ENCODE peak calls at places on chromosomes 16 and 17, in seven cellular contexts. F is GM23248, B is OCI-LY7, X is hepatocyte, D is mesendoderm, E is neural progenitor cell, W is SK-N-SH. T is an unnamed sample.

GRCh38 chr16:63697736-63698135 is 1424.1 kb downstream of the CDH11 start:
- DNase-seq in E (no peak), W (no peak), F (no peak), X (no peak), B (no peak), D (no peak), T (no peak)

GRCh38 chr16:8088820-8089338 is 501.4 kb downstream of the TMEM114 start:
- DNase-seq in X (no peak), W (no peak), B (no peak), D (no peak), F (no peak), E (no peak), T (no peak)

GRCh38 chr17:28346199-28346580 is 10.6 kb downstream of the TNFAIP1 start:
- DNase-seq in D (peak), X (no peak), E (peak), W (no peak), B (no peak), F (no peak), T (no peak)

GRCh38 chr16:19524866-19525723 is 1.4 kb downstream of the CCP110 start:
- DNase-seq in W (peak), D (peak), E (peak), B (peak), F (no peak), X (peak), T (no peak)

GRCh38 chr17:42387221-42387657 is 1.0 kb downstream of the STAT3 start:
- DNase-seq in X (peak), B (no peak), E (no peak), F (peak), D (no peak), W (peak), T (no peak)

GRCh38 chr16:5062051-5062450 is 3.7 kb downstream of the C16orf89 start:
- DNase-seq in D (no peak), X (no peak), B (no peak), W (no peak), F (no peak), E (no peak), T (no peak)

GRCh38 chr17:1965556-1966273 is 59.4 kb downstream of the RTN4RL1 start:
- DNase-seq in X (no peak), F (no peak), D (no peak), B (no peak), W (no peak), E (no peak), T (no peak)

GRCh38 chr17:5915337-5915736 is 154.8 kb upstream of the WSCD1 start:
- DNase-seq in E (no peak), W (no peak), X (no peak), B (no peak), F (no peak), D (no peak), T (peak)

GRCh38 chr17:68909066-68909465 is 46.1 kb downstream of the ABCA8 start:
- DNase-seq in W (no peak), E (no peak), F (peak), B (peak), X (peak), D (peak), T (peak)

GRCh38 chr17:29566473-29567361 is at the start of gene ABHD15:
- DNase-seq in E (peak), D (peak), B (peak), X (peak), W (peak), F (peak), T (peak)

GRCh38 chr17:50192873-50193274 is 8.6 kb downstream of the COL1A1 start:
- DNase-seq in W (no peak), E (no peak), X (no peak), B (no peak), D (no peak), F (peak), T (no peak)
- H3K4me2 ChIP-seq in W (peak), E (no peak), X (no peak), B (no peak), D (no peak), F (peak), T (no peak)

GRCh38 chr17:4565209-4566141 is 5.1 kb upstream of the GGT6 start:
- DNase-seq in F (peak), W (peak), D (peak), E (peak), B (peak), X (peak), T (peak)
- H3K4me2 ChIP-seq in F (no peak), W (no peak), D (no peak), E (no peak), B (peak), X (no peak), T (peak)

DNA sequence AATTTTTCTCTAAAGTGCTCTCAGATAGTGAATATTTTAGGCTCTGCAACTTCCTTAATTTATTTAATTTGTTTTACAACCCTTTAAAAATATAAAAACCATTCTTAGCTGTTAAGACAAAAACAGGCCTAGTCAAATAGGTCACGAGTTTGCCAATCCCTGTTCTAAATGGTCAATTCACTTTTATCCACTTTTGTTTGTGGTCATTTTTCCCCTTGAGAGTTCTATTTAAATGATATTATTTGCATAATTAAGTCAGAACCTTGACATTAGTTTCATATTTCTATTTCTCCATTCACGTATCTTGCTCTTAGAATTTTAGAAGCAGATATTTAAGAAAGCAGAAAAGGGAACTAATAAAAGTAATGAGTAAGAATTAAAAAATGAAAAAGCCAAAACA is 4.0 kb downstream of the AMFR start:
- DNase-seq in F (no peak), W (no peak), X (no peak), E (no peak), B (peak), D (no peak), T (no peak)
- H3K4me2 ChIP-seq in F (no peak), W (no peak), X (no peak), E (no peak), B (peak), D (no peak), T (no peak)

DNA sequence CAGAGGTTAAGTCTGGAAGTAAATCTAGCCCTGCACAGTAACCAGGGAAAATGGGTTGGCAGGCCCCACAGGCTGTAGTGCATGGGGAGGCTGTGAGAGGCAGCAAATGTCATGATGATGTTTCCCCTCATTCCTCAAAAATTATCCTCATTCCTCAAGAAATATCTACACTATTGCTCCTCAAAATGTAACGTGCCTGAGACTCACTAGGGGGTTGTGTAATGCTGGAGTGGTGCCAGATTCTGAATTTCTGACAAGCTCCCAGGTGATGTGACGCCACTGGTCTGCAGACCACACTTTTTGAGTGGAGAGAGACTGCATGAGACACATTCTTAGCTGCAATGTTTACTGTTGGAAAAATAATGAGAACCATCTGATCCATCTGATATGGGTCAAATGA is 1.2 kb upstream of the MPP3 start:
- DNase-seq in E (no peak), W (no peak), F (peak), D (no peak), B (no peak), X (no peak), T (peak)
- H3K4me2 ChIP-seq in E (no peak), W (peak), F (no peak), D (no peak), B (no peak), X (peak), T (no peak)

DNA sequence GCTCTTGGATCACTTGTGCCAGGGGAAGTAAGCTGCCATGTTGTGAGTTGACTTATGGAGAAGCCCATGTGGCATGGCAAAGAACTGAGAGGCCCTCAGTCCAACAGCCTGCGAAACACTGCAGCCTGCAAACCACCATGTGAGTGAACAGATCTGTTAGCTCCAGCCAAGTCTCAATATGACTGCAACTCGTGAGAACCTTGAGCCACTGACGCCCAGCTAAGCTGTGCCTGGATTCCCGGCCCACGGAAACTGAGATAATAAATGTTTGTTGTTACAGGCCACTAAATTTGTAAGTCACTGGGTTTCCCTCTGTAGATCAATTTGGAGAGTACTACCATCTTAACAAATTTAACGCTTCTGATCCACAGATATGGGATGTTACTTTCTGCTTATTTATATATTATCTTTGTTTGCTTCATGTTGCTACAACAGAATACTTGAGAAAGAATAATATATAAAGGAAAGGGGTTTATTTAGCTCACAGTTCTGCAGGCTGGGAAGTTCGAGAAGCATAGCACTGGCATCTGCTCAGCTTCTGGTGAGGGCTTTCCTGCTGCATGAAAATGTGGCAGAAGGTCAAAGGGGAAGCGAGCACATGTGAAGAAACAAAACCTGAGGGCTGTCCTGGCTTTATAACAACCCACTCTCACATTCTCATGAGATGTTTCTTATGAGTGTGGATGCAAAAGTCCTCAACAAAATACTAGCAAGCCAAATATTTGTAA is 29.4 kb upstream of the ATP2A3 start:
- DNase-seq in D (no peak), X (no peak), B (no peak), W (no peak), E (no peak), F (no peak), T (no peak)
- H3K4me2 ChIP-seq in D (no peak), X (no peak), B (no peak), W (no peak), E (no peak), F (no peak), T (no peak)

T was measured in PC-3.